ENCODE peak calls at places on chromosomes 16 and 17, in eight cellular contexts. M is ovary, O is tibial artery, L is K562, A is colonic mucosa, R is body of pancreas, J is A549, P is neural progenitor cell. K is an unnamed sample.

GRCh38 chr16:3950343-3951193 is 70.1 kb upstream of the CREBBP start:
- DNase-seq in M (peak), O (peak), L (peak), A (peak), R (peak), J (no peak), P (no peak), K (peak)

GRCh38 chr17:81553616-81554181 is 1.5 kb upstream of the FAAP100 start:
- DNase-seq in M (peak), O (no peak), L (no peak), A (peak), R (no peak), J (peak), P (no peak), K (peak)

GRCh38 chr16:1760911-1761310 is 10.4 kb downstream of the NME3 start:
- DNase-seq in M (no peak), O (no peak), L (no peak), A (no peak), R (no peak), J (no peak), P (no peak), K (no peak)

GRCh38 chr17:79989106-79989835 is 46.4 kb downstream of the TBC1D16 start:
- DNase-seq in M (peak), O (no peak), L (no peak), A (no peak), R (no peak), J (no peak), P (no peak), K (no peak)

GRCh38 chr17:73283250-73283649 is 21.6 kb upstream of the CPSF4L start:
- DNase-seq in M (no peak), O (no peak), L (no peak), A (no peak), R (no peak), J (no peak), P (no peak), K (no peak)

GRCh38 chr16:86403541-86404163 is 106.7 kb upstream of the FOXF1 start:
- DNase-seq in M (no peak), O (no peak), L (no peak), A (no peak), R (no peak), J (no peak), P (no peak), K (no peak)

GRCh38 chr17:45745843-45746494 is 38.2 kb upstream of the CRHR1 start:
- DNase-seq in M (no peak), O (no peak), L (no peak), A (no peak), R (no peak), J (no peak), P (peak), K (no peak)

GRCh38 chr17:66691644-66692500 is 143.0 kb upstream of the CACNG5 start:
- DNase-seq in M (no peak), O (no peak), L (no peak), A (peak), R (no peak), J (no peak), P (no peak), K (peak)

GRCh38 chr16:79599837-79600635 is 501 bp downstream of the MAF start:
- DNase-seq in M (peak), O (peak), L (peak), A (peak), R (peak), J (peak), P (peak), K (no peak)

GRCh38 chr17:67441052-67441738 is 64.1 kb downstream of the PITPNC1 start:
- DNase-seq in M (no peak), O (no peak), L (no peak), A (peak), R (peak), J (peak), P (peak), K (peak)

GRCh38 chr17:58985265-58985810 is 121.3 kb downstream of the TRIM37 start:
- DNase-seq in M (no peak), O (no peak), L (peak), A (no peak), R (no peak), J (no peak), P (no peak), K (no peak)

GRCh38 chr16:35690413-35690812 is 2231.0 kb downstream of the TP53TG3F start:
- DNase-seq in M (no peak), O (no peak), L (no peak), A (no peak), R (no peak), J (no peak), P (no peak), K (no peak)

GRCh38 chr17:45090711-45091110 is 29.6 kb downstream of the NMT1 start:
- DNase-seq in M (no peak), O (no peak), L (no peak), A (no peak), R (no peak), J (no peak), P (no peak), K (no peak)

GRCh38 chr17:9346296-9346926 is 229.2 kb downstream of the STX8 start:
- DNase-seq in M (no peak), O (no peak), L (no peak), A (no peak), R (no peak), J (no peak), P (no peak), K (no peak)

GRCh38 chr17:77141846-77142449 is 1.2 kb downstream of the SEC14L1 start:
- DNase-seq in M (no peak), O (no peak), L (no peak), A (no peak), R (no peak), J (no peak), P (no peak), K (no peak)

GRCh38 chr16:85395207-85395912 is 217.8 kb upstream of the GSE1 start:
- DNase-seq in M (peak), O (peak), L (peak), A (peak), R (peak), J (peak), P (no peak), K (peak)

GRCh38 chr16:1601031-1601430 is 10.8 kb downstream of the IFT140 start:
- DNase-seq in M (no peak), O (no peak), L (no peak), A (no peak), R (no peak), J (no peak), P (no peak), K (no peak)

GRCh38 chr16:84930298-84931106 is 80.8 kb downstream of the ZDHHC7 start:
- DNase-seq in M (no peak), O (no peak), L (no peak), A (no peak), R (no peak), J (no peak), P (no peak), K (no peak)

GRCh38 chr17:38421224-38421841 is 6.9 kb upstream of the ARHGAP23 start:
- DNase-seq in M (no peak), O (no peak), L (no peak), A (no peak), R (no peak), J (no peak), P (peak), K (peak)

GRCh38 chr17:63039342-63039741 is 73.3 kb downstream of the TANC2 start:
- DNase-seq in M (no peak), O (no peak), L (no peak), A (no peak), R (no peak), J (no peak), P (no peak), K (no peak)

GRCh38 chr17:51607512-51607911 is 347.2 kb downstream of the UTP18 start:
- DNase-seq in M (no peak), O (no peak), L (no peak), A (no peak), R (no peak), J (no peak), P (peak), K (no peak)

GRCh38 chr17:41411072-41411840 is 13.1 kb downstream of the KRT37 start:
- DNase-seq in M (no peak), O (no peak), L (no peak), A (no peak), R (no peak), J (no peak), P (no peak), K (no peak)

GRCh38 chr17:58270476-58271290 is 10.1 kb downstream of the MPO start:
- DNase-seq in M (no peak), O (no peak), L (peak), A (no peak), R (no peak), J (no peak), P (no peak), K (no peak)

GRCh38 chr17:37212184-37212583 is 163.6 kb upstream of the C17orf78 start:
- DNase-seq in M (no peak), O (no peak), L (no peak), A (no peak), R (no peak), J (no peak), P (peak), K (no peak)

GRCh38 chr17:40534431-40535189 is 30.7 kb downstream of the CCR7 start:
- DNase-seq in M (peak), O (no peak), L (peak), A (no peak), R (no peak), J (no peak), P (no peak), K (no peak)

GRCh38 chr17:81322271-81323082 is 27.4 kb upstream of the SLC38A10 start:
- DNase-seq in M (no peak), O (no peak), L (peak), A (no peak), R (peak), J (peak), P (no peak), K (no peak)

GRCh38 chr17:52237151-52237550 is 78.6 kb upstream of the CA10 start:
- DNase-seq in M (no peak), O (no peak), L (no peak), A (no peak), R (no peak), J (no peak), P (no peak), K (no peak)

GRCh38 chr16:11742536-11743307 is at the start of gene TXNDC11:
- DNase-seq in M (peak), O (peak), L (peak), A (peak), R (peak), J (peak), P (peak), K (peak)

GRCh38 chr16:11740567-11740966 is 2.1 kb downstream of the TXNDC11 start:
- DNase-seq in M (no peak), O (no peak), L (no peak), A (no peak), R (no peak), J (no peak), P (no peak), K (no peak)

GRCh38 chr16:11744075-11744470 is 1.4 kb upstream of the TXNDC11 start:
- DNase-seq in M (no peak), O (no peak), L (no peak), A (peak), R (no peak), J (no peak), P (no peak), K (no peak)

GRCh38 chr16:11743308-11744074 is 834 bp upstream of the TXNDC11 start:
- DNase-seq in M (no peak), O (peak), L (no peak), A (peak), R (peak), J (peak), P (no peak), K (no peak)

GRCh38 chr16:11742041-11742535 is 569 bp downstream of the TXNDC11 start:
- DNase-seq in M (peak), O (peak), L (peak), A (peak), R (peak), J (peak), P (no peak), K (no peak)
- TF ChIP-seq CTCF in M (peak), O (no peak), L (peak), A (no peak), R (no peak), J (no peak), P (no peak), K (no peak)

GRCh38 chr16:27772093-27772820 is 222.3 kb downstream of the KATNIP start:
- DNase-seq in M (no peak), O (no peak), L (no peak), A (no peak), R (no peak), J (no peak), P (no peak), K (no peak)

GRCh38 chr16:27769561-27770222 is 219.7 kb downstream of the KATNIP start:
- DNase-seq in M (no peak), O (no peak), L (no peak), A (no peak), R (no peak), J (no peak), P (no peak), K (peak)

GRCh38 chr16:27768651-27769270 is 218.8 kb downstream of the KATNIP start:
- DNase-seq in M (no peak), O (no peak), L (no peak), A (no peak), R (no peak), J (no peak), P (no peak), K (no peak)

GRCh38 chr16:27771201-27771910 is 221.4 kb downstream of the KATNIP start:
- DNase-seq in M (no peak), O (no peak), L (no peak), A (no peak), R (no peak), J (no peak), P (no peak), K (no peak)

DNA sequence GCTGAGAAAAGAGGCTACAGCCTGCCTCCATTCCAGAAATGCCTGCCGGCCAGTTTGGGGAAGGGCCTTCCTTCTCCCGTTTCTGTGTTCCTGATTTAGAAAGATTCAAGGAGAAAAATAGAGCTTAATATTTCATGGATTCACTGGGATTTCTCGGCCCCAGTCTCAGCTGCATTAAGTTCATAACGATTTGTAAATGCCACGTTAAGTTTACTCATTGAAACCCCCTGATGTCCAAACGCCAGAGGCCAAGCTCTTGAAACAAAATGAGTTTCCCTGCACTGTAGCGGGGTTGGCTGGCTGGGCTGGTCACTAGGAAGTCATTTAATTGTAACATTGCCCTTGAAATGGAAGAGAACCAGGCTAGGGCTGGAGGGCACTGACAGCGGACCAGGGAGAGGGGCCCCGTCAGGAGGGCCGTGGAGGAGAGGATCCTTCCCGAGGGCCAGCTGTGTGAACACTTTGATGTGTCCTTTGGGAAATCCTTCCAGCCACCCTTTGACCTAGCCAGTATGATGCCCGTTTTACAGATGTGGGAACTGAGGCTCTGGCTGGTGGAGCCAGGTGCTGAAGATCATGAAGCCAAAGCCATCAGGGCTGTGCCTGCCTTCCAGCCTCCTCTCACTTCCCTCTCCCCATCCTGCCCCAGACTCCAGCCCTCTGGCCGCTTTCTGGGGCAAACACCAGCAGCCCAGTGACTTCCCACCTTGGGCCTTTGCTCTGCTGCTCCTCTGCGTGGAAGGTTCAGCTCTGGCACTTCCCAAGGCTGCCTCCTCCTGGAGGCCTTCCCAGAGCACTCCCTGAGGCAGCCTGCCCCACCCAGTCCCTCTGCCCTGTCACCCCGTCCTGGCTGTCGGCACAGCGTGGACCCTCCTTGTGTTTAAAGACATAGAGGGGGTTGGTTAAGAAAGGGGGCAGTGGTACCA is 220.6 kb downstream of the KATNIP start:
- DNase-seq in M (no peak), O (no peak), L (no peak), A (no peak), R (no peak), J (no peak), P (no peak), K (no peak)
- H3K27ac ChIP-seq in M (no peak), O (peak), L (no peak), A (no peak), R (no peak), J (no peak), P (no peak), K (peak)

DNA sequence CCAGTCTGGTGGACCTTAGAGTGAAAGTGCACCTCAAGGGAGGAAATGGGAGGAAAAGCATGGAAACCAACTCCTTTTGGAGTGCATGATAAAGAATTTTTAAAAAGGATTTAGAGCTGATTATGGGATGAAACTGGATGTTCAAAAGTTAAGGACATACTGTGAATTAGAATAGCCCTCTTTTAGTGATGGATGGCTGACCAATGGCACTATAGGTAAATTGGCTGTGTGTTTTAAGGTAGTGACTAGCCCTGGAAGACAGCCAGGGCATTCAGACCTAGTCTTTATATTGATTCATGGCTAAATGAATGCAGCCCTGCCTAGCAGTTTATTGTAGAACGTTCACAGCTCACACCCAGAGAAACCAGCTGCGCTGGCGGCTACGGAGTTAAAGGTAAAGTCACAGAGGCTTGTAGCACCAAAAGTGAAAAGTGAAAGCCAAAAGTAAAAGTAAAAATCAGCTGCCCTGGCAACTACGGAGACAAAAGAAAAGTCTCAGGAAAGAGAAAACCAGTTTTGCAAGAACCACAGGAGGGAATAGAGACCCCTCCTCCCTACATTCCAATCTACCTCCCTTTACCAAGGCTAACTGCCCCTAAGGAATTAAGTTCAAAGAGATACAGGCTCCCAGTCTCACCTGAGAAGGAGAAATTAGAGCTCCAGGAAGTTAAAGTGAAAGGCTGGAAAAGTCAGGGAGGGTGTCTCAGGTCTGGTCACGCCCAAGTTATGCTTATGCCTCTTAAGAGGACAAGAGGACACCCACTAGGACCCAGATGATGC is 21.8 kb downstream of the ACSM1 start:
- DNase-seq in M (no peak), O (peak), L (peak), A (peak), R (peak), J (no peak), P (peak), K (no peak)
- H3K4me3 ChIP-seq in M (peak), O (peak), L (peak), A (peak), R (no peak), J (no peak), P (peak), K (no peak)

GRCh38 chr16:87439926-87440325 is 47.8 kb downstream of the MAP1LC3B start:
- DNase-seq in M (no peak), O (no peak), L (no peak), A (no peak), R (no peak), J (no peak), P (no peak), K (no peak)

GRCh38 chr16:87438611-87438985 is 46.5 kb downstream of the MAP1LC3B start:
- DNase-seq in M (no peak), O (no peak), L (no peak), A (no peak), R (no peak), J (no peak), P (no peak), K (no peak)

GRCh38 chr16:87437327-87437726 is 45.2 kb downstream of the MAP1LC3B start:
- DNase-seq in M (no peak), O (no peak), L (no peak), A (no peak), R (no peak), J (no peak), P (no peak), K (no peak)

GRCh38 chr16:87436225-87437172 is 44.4 kb downstream of the MAP1LC3B start:
- DNase-seq in M (peak), O (no peak), L (no peak), A (no peak), R (no peak), J (no peak), P (no peak), K (no peak)

DNA sequence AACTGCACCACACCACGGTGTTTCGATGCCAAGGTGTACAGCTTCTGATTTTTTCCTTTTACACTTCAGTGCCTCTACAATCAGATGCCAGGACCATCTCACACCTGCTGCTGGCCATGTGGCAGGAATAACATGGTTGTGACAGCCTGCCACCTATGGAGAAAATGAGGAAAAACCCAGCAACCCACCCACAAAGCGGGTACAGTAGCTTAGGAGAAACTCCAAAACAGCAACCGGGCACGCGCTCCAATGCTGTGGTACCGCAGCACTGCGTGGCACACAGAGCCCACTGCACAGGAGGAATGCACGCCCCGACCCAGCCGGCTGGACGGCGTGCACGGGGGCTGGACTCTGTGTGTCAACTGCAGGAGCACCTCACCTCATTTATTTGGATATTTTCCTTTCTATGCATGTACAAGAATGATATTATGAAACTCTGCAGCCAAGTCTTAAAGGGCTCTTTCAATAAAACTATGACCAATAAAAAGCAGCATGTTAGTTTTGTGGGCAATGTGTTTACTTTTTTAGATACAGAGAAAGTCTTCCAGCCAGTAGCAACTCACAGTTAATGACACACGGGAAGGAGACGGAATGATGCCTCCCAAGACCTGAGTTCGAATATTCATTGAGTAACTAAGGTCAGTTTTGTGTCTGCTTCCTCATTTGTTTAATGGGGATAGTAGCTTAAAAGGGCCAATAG is 45.9 kb downstream of the MAP1LC3B start:
- DNase-seq in M (no peak), O (no peak), L (no peak), A (no peak), R (no peak), J (no peak), P (no peak), K (no peak)
- TF ChIP-seq CTCF in M (no peak), O (no peak), L (no peak), A (no peak), R (no peak), J (no peak), P (no peak), K (no peak)

DNA sequence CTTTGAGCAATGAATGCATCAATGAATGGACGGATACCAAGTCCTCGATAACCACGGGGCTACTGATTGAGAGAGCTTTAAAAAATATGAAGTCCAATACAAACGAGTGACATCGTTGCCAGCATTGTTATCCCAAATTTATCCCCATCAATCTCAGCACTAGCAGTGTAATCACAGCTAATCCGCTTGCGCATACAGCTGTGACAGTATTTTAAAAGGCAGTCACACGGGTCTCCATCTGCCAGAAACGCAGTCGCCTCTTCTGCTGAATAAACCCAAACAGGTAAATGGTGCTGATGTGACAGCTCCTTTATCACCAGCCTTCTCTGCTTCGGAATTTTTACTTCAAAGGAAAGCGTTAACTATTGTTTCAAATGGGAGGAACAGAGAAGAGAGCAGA is 311.1 kb downstream of the XYLT1 start:
- DNase-seq in M (no peak), O (no peak), L (no peak), A (no peak), R (no peak), J (no peak), P (peak), K (no peak)
- H3K27ac ChIP-seq in M (no peak), O (no peak), L (no peak), A (no peak), R (no peak), J (no peak), P (peak), K (no peak)

K was measured in AG04450.